ENCODE peak calls at places on chromosomes 5 and 9, in ten cellular contexts. G, C, R, Q, W, I, U, P, Y and X are unnamed samples.

GRCh38 chr5:14025566-14026276 is 81.2 kb upstream of the DNAH5 start:
- DNase-seq in Y (no peak), P (no peak), W (no peak), I (no peak), C (no peak), R (no peak), G (no peak), Q (no peak), U (no peak), X (no peak)

GRCh38 chr5:78698218-78698751 is 49.7 kb upstream of the LHFPL2 start:
- DNase-seq in C (peak; percentile 36), W (no peak), U (no peak), I (no peak), R (no peak), Y (peak; percentile 87), Q (peak; percentile 54), G (no peak), P (peak; percentile 46), X (peak; percentile 67)

GRCh38 chr5:65209341-65209740 is 272.4 kb downstream of the ADAMTS6 start:
- DNase-seq in U (no peak), I (no peak), Y (peak; percentile 59), W (no peak), R (no peak), G (no peak), C (no peak), Q (peak; percentile 90), P (no peak), X (no peak)

GRCh38 chr9:133689151-133689763 is 48.9 kb downstream of the SARDH start:
- DNase-seq in R (no peak), P (no peak), C (no peak), G (no peak), Y (no peak), I (no peak), W (no peak), Q (no peak), U (no peak), X (no peak)

GRCh38 chr9:112074250-112075008 is 100.7 kb downstream of the SUSD1 start:
- DNase-seq in G (peak; percentile 54), R (no peak), C (peak; percentile 28), U (peak; percentile 58), Q (peak; percentile 62), W (peak; percentile 68), I (peak; percentile 70), P (peak; percentile 62), Y (peak; percentile 98), X (peak; percentile 82)

GRCh38 chr5:83034036-83034435 is 43.2 kb downstream of the TMEM167A start:
- DNase-seq in I (no peak), Q (no peak), W (no peak), R (no peak), U (no peak), P (no peak), C (no peak), Y (no peak), G (no peak), X (no peak)

GRCh38 chr9:97766092-97766491 is 69.0 kb upstream of the XPA start:
- DNase-seq in Y (peak; percentile 20), I (no peak), C (no peak), R (no peak), U (no peak), P (no peak), G (no peak), Q (peak; percentile 80), W (no peak), X (no peak)

GRCh38 chr5:168885324-168886120 is 306.4 kb upstream of the PANK3 start:
- DNase-seq in C (peak; percentile 59), P (peak; percentile 37), Y (no peak), I (no peak), U (no peak), Q (no peak), R (no peak), W (no peak), G (no peak), X (no peak)

GRCh38 chr9:93865245-93865644 is 89.9 kb downstream of the BARX1 start:
- DNase-seq in G (no peak), Q (no peak), Y (no peak), R (no peak), C (no peak), U (no peak), I (no peak), W (no peak), P (no peak), X (no peak)

GRCh38 chr9:128125575-128126354 is 1.8 kb downstream of the PTGES2 start:
- DNase-seq in R (no peak), W (peak; percentile 28), Q (no peak), Y (peak; percentile 25), I (no peak), C (no peak), G (no peak), P (no peak), U (no peak), X (no peak)

GRCh38 chr5:170148430-170149205 is 42.9 kb downstream of the FOXI1 start:
- DNase-seq in P (no peak), C (no peak), I (no peak), Q (no peak), Y (no peak), U (no peak), W (no peak), G (no peak), R (no peak), X (no peak)

GRCh38 chr5:68148096-68148495 is 67.5 kb upstream of the PIK3R1 start:
- DNase-seq in I (no peak), Y (no peak), Q (no peak), R (no peak), P (no peak), U (no peak), G (no peak), C (no peak), W (no peak), X (no peak)

GRCh38 chr9:30932226-30932625 is 1452.2 kb upstream of the ACO1 start:
- DNase-seq in I (no peak), Y (no peak), U (no peak), C (no peak), R (no peak), W (no peak), Q (peak; percentile 45), P (no peak), G (no peak), X (no peak)

DNA sequence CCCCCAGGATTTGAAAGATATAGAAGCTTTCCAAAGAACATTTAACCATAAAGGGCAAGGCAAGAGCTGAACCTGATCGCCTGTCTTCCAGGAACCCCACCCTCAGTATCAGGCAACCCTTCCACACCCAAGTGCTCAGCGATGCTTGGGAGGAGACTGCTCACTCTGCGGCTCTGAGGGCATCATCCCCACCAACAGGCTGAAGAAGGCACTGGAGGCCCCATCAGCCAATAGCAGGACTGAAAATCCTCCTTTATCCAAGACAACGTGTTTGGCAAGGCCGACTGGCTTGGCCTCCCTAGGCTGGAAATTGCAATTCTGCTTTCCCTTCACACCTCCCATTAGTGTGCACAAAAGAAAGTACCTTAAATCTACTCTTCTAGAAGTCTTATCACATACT is 1.4 kb upstream of the PPP2CA start:
- DNase-seq in W (peak; percentile 26), C (no peak), P (peak; percentile 45), G (no peak), U (peak; percentile 24), R (no peak), I (no peak), Y (no peak), Q (peak; percentile 36), X (no peak)
- TF ChIP-seq CTCF in W (no peak), C (no peak), P (no peak), G (no peak), U (no peak), R (no peak), I (no peak), Y (no peak), Q (no peak), X (no peak)

GRCh38 chr9:34459356-34459755 is 751 bp downstream of the DNAI1 start:
- DNase-seq in C (no peak), Q (no peak), U (peak; percentile 4), I (no peak), Y (no peak), R (no peak), W (no peak), G (no peak), P (no peak), X (no peak)
- H3K4me3 ChIP-seq in C (no peak overlapping the region), Q (no peak overlapping the region), U (no peak overlapping the region), I (no peak overlapping the region), Y (no peak overlapping the region), R (no peak overlapping the region), W (no peak overlapping the region), G (no peak overlapping the region), P (no peak overlapping the region), X (no peak overlapping the region)

GRCh38 chr5:58248221-58248620 is 211.7 kb downstream of the PLK2 start:
- DNase-seq in Q (no peak), P (no peak), C (no peak), Y (no peak), U (no peak), I (no peak), R (no peak), W (no peak), G (no peak), X (no peak)

GRCh38 chr5:58244819-58245478 is 214.9 kb downstream of the PLK2 start:
- DNase-seq in Y (no peak), C (no peak), U (no peak), R (no peak), W (no peak), Q (no peak), G (no peak), P (peak; percentile 47), I (no peak), X (no peak)

GRCh38 chr5:58241383-58241782 is 218.5 kb downstream of the PLK2 start:
- DNase-seq in I (no peak), R (no peak), Y (peak; percentile 47), W (no peak), Q (no peak), C (no peak), P (peak; percentile 75), U (no peak), G (no peak), X (no peak)

GRCh38 chr5:58245479-58245845 is 214.4 kb downstream of the PLK2 start:
- DNase-seq in I (no peak), P (peak; percentile 60), R (no peak), Q (no peak), Y (no peak), W (no peak), U (no peak), G (no peak), C (no peak), X (no peak)

GRCh38 chr5:58246521-58246944 is 213.4 kb downstream of the PLK2 start:
- DNase-seq in G (no peak), C (no peak), R (no peak), Q (no peak), I (no peak), Y (no peak), U (no peak), P (no peak), W (no peak), X (no peak)
- H3K4me1 ChIP-seq in G (no peaks in the 10 kb centered on the region), C (peaks cover 36% of the 10 kb centered on the region), R (peaks cover 16% of the 10 kb centered on the region), Q (peaks cover 2% of the 10 kb centered on the region), I (no peaks in the 10 kb centered on the region), Y (no peaks in the 10 kb centered on the region), U (no peaks in the 10 kb centered on the region), P (peaks cover 4% of the 10 kb centered on the region), W (no peaks in the 10 kb centered on the region), X (no peaks in the 10 kb centered on the region)

DNA sequence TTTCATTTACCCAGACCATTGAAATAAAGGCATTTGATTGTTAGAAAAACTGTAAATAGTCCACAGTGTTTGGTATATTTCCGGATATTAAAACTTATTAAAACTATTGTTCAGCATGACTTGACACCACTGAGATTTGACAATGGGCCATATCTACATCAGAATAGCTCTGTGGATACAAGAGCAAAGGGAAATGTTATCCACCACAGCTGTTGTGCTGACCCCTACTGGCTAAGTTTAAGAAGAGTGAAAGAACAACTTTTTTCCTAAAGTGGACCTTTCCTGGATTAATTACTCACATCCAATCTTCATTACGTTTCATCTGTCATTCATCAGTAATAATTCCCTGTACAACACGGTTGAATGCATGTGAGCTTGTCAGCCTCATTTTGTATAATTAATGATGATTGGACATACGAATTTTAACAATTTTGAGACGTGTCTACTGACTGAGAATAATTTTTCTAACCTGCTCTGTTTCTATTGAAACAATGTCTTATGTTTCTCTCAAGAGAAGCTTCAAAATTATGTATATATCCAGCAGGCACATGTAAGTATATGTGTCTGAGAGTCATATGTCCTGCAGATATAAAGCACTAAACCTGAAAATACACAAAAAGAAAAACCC is 1952.5 kb downstream of the MAT2B start:
- DNase-seq in Y (peak; percentile 62), G (no peak), U (no peak), I (no peak), W (no peak), Q (peak; percentile 33), R (no peak), C (no peak), P (no peak), X (no peak)
- TF ChIP-seq CTCF in Y (peak; percentile 61), G (no peak), U (no peak), I (no peak), W (no peak), Q (peak; percentile 73), R (no peak), C (peak; percentile 18), P (peak; percentile 25), X (no peak)